ENCODE peak calls at places on chromosomes 11 and 22, in seven cellular contexts. One of them, this sample, is unnamed.

GRCh38 chr22:24471570-24471969 is 23.6 kb upstream of the UPB1 start:
- DNase-seq in fibroblast of lung: peak; percentile 76
- DNase-seq in IMR-90: peak; percentile 92
- DNase-seq in kidney: peak; percentile 86
- DNase-seq in GM23248: no peak
- DNase-seq in colonic mucosa: no peak
- DNase-seq in HCT116: no peak
- DNase-seq in this sample: peak; percentile 18

GRCh38 chr11:128789497-128790080 is 77.5 kb downstream of the KCNJ1 start:
- DNase-seq in HCT116: no peak
- DNase-seq in IMR-90: peak; percentile 8
- DNase-seq in kidney: no peak
- DNase-seq in colonic mucosa: no peak
- DNase-seq in GM23248: no peak
- DNase-seq in fibroblast of lung: no peak
- DNase-seq in this sample: no peak

GRCh38 chr11:12480401-12480800 is 103.0 kb downstream of the PARVA start:
- DNase-seq in IMR-90: no peak
- DNase-seq in GM23248: no peak
- DNase-seq in kidney: no peak
- DNase-seq in fibroblast of lung: no peak
- DNase-seq in HCT116: no peak
- DNase-seq in colonic mucosa: no peak
- DNase-seq in this sample: no peak

GRCh38 chr11:58525037-58525614 is 17.2 kb upstream of the OR5B21 start:
- DNase-seq in IMR-90: no peak
- DNase-seq in fibroblast of lung: peak; percentile 4
- DNase-seq in colonic mucosa: no peak
- DNase-seq in HCT116: no peak
- DNase-seq in kidney: no peak
- DNase-seq in GM23248: no peak
- DNase-seq in this sample: no peak

GRCh38 chr22:30921108-30921507 is 47.5 kb downstream of the MORC2 start:
- DNase-seq in GM23248: peak; percentile 35
- DNase-seq in HCT116: no peak
- DNase-seq in IMR-90: no peak
- DNase-seq in fibroblast of lung: no peak
- DNase-seq in kidney: no peak
- DNase-seq in colonic mucosa: no peak
- DNase-seq in this sample: peak; percentile 8

GRCh38 chr22:43313497-43314474 is 29.4 kb downstream of the SCUBE1 start:
- DNase-seq in colonic mucosa: no peak
- DNase-seq in GM23248: no peak
- DNase-seq in HCT116: no peak
- DNase-seq in fibroblast of lung: no peak
- DNase-seq in kidney: peak; percentile 91
- DNase-seq in IMR-90: no peak
- DNase-seq in this sample: no peak

GRCh38 chr11:70711095-70711910 is 313.0 kb downstream of the CTTN start:
- DNase-seq in fibroblast of lung: no peak
- DNase-seq in IMR-90: no peak
- DNase-seq in kidney: peak; percentile 66
- DNase-seq in HCT116: no peak
- DNase-seq in GM23248: no peak
- DNase-seq in colonic mucosa: no peak
- DNase-seq in this sample: no peak

GRCh38 chr11:99739464-99740089 is 718.8 kb downstream of the CNTN5 start:
- DNase-seq in colonic mucosa: no peak
- DNase-seq in kidney: no peak
- DNase-seq in HCT116: no peak
- DNase-seq in fibroblast of lung: peak; percentile 64
- DNase-seq in IMR-90: peak; percentile 40
- DNase-seq in GM23248: peak; percentile 31
- DNase-seq in this sample: peak; percentile 57

GRCh38 chr11:122306776-122307479 is 190.9 kb upstream of the BLID start:
- DNase-seq in HCT116: no peak
- DNase-seq in IMR-90: no peak
- DNase-seq in GM23248: no peak
- DNase-seq in fibroblast of lung: peak; percentile 29
- DNase-seq in kidney: no peak
- DNase-seq in colonic mucosa: no peak
- DNase-seq in this sample: peak; percentile 61

GRCh38 chr11:14073821-14074529 is 111.5 kb downstream of the SPON1 start:
- DNase-seq in colonic mucosa: no peak
- DNase-seq in HCT116: no peak
- DNase-seq in GM23248: peak; percentile 70
- DNase-seq in IMR-90: no peak
- DNase-seq in kidney: no peak
- DNase-seq in fibroblast of lung: peak; percentile 62
- DNase-seq in this sample: peak; percentile 13

GRCh38 chr11:34363363-34364084 is 5.7 kb upstream of the ABTB2 start:
- DNase-seq in kidney: no peak
- DNase-seq in fibroblast of lung: no peak
- DNase-seq in IMR-90: no peak
- DNase-seq in GM23248: no peak
- DNase-seq in HCT116: no peak
- DNase-seq in colonic mucosa: no peak
- DNase-seq in this sample: no peak

GRCh38 chr11:12120031-12121008 is 9.9 kb downstream of the MICAL2 start:
- DNase-seq in GM23248: no peak
- DNase-seq in HCT116: no peak
- DNase-seq in fibroblast of lung: no peak
- DNase-seq in IMR-90: peak; percentile 52
- DNase-seq in kidney: no peak
- DNase-seq in colonic mucosa: no peak
- DNase-seq in this sample: no peak

GRCh38 chr11:10298342-10298741 is 4.3 kb upstream of the SBF2 start:
- DNase-seq in colonic mucosa: no peak
- DNase-seq in kidney: no peak
- DNase-seq in HCT116: no peak
- DNase-seq in IMR-90: peak; percentile 98
- DNase-seq in GM23248: peak; percentile 79
- DNase-seq in fibroblast of lung: peak; percentile 88
- DNase-seq in this sample: peak; percentile 58

GRCh38 chr11:124174001-124174400 is 9.1 kb upstream of the OR10D3 start:
- DNase-seq in colonic mucosa: no peak
- DNase-seq in HCT116: peak; percentile 2
- DNase-seq in fibroblast of lung: peak; percentile 82
- DNase-seq in kidney: no peak
- DNase-seq in GM23248: peak; percentile 77
- DNase-seq in IMR-90: peak; percentile 64
- DNase-seq in this sample: peak; percentile 93

GRCh38 chr11:103623933-103624332 is 412.5 kb upstream of the DDI1 start:
- DNase-seq in GM23248: no peak
- DNase-seq in fibroblast of lung: no peak
- DNase-seq in colonic mucosa: no peak
- DNase-seq in kidney: no peak
- DNase-seq in IMR-90: no peak
- DNase-seq in HCT116: no peak
- DNase-seq in this sample: no peak

GRCh38 chr11:34819740-34820482 is 96.3 kb downstream of the APIP start:
- DNase-seq in colonic mucosa: no peak
- DNase-seq in IMR-90: no peak
- DNase-seq in HCT116: no peak
- DNase-seq in GM23248: no peak
- DNase-seq in fibroblast of lung: no peak
- DNase-seq in kidney: no peak
- DNase-seq in this sample: no peak

GRCh38 chr11:43987384-43988039 is 45.1 kb downstream of the C11orf96 start:
- DNase-seq in colonic mucosa: peak; percentile 68
- DNase-seq in fibroblast of lung: peak; percentile 62
- DNase-seq in IMR-90: peak; percentile 80
- DNase-seq in HCT116: no peak
- DNase-seq in kidney: peak; percentile 98
- DNase-seq in GM23248: peak; percentile 86
- DNase-seq in this sample: peak; percentile 18

GRCh38 chr11:131666617-131667016 is 296.2 kb downstream of the NTM start:
- DNase-seq in HCT116: no peak
- DNase-seq in colonic mucosa: no peak
- DNase-seq in IMR-90: peak; percentile 70
- DNase-seq in kidney: no peak
- DNase-seq in GM23248: peak; percentile 89
- DNase-seq in fibroblast of lung: peak; percentile 5
- DNase-seq in this sample: peak; percentile 13

GRCh38 chr11:2699185-2699530 is 636 bp downstream of the KCNQ1OT1 start:
- DNase-seq in kidney: peak; percentile 83
- DNase-seq in IMR-90: peak; percentile 9
- DNase-seq in GM23248: peak; percentile 61
- DNase-seq in fibroblast of lung: no peak
- DNase-seq in HCT116: no peak
- DNase-seq in colonic mucosa: peak; percentile 30
- DNase-seq in this sample: peak; percentile 43

GRCh38 chr11:69011624-69012091 is 1.4 kb downstream of the MRGPRF start:
- DNase-seq in colonic mucosa: no peak
- DNase-seq in HCT116: no peak
- DNase-seq in IMR-90: no peak
- DNase-seq in fibroblast of lung: no peak
- DNase-seq in kidney: peak; percentile 61
- DNase-seq in GM23248: no peak
- DNase-seq in this sample: no peak
- H3K4me3 ChIP-seq in colonic mucosa: peak overlapping the region; percentile 31
- H3K4me3 ChIP-seq in HCT116: no peak overlapping the region
- H3K4me3 ChIP-seq in IMR-90: peak overlapping the region; percentile 68
- H3K4me3 ChIP-seq in fibroblast of lung: peak overlapping the region; percentile 89
- H3K4me3 ChIP-seq in kidney: peak overlapping the region; percentile 46
- H3K4me3 ChIP-seq in GM23248: peak overlapping the region; percentile 76
- H3K4me3 ChIP-seq in this sample: peak overlapping the region; percentile 85

GRCh38 chr11:31821779-31822574 is 10.9 kb upstream of the PAX6 start:
- DNase-seq in GM23248: no peak
- DNase-seq in fibroblast of lung: no peak
- DNase-seq in HCT116: no peak
- DNase-seq in IMR-90: no peak
- DNase-seq in colonic mucosa: no peak
- DNase-seq in kidney: no peak
- DNase-seq in this sample: no peak

GRCh38 chr11:31820438-31820818 is 9.3 kb upstream of the PAX6 start:
- DNase-seq in fibroblast of lung: no peak
- DNase-seq in IMR-90: no peak
- DNase-seq in colonic mucosa: no peak
- DNase-seq in HCT116: no peak
- DNase-seq in GM23248: no peak
- DNase-seq in kidney: no peak
- DNase-seq in this sample: no peak

GRCh38 chr11:31822604-31823371 is 11.7 kb upstream of the PAX6 start:
- DNase-seq in GM23248: no peak
- DNase-seq in fibroblast of lung: no peak
- DNase-seq in kidney: no peak
- DNase-seq in IMR-90: no peak
- DNase-seq in HCT116: no peak
- DNase-seq in colonic mucosa: no peak
- DNase-seq in this sample: no peak

GRCh38 chr11:31819533-31820437 is 8.7 kb upstream of the PAX6 start:
- DNase-seq in kidney: peak; percentile 71
- DNase-seq in GM23248: no peak
- DNase-seq in colonic mucosa: no peak
- DNase-seq in IMR-90: no peak
- DNase-seq in HCT116: no peak
- DNase-seq in fibroblast of lung: no peak
- DNase-seq in this sample: no peak

DNA sequence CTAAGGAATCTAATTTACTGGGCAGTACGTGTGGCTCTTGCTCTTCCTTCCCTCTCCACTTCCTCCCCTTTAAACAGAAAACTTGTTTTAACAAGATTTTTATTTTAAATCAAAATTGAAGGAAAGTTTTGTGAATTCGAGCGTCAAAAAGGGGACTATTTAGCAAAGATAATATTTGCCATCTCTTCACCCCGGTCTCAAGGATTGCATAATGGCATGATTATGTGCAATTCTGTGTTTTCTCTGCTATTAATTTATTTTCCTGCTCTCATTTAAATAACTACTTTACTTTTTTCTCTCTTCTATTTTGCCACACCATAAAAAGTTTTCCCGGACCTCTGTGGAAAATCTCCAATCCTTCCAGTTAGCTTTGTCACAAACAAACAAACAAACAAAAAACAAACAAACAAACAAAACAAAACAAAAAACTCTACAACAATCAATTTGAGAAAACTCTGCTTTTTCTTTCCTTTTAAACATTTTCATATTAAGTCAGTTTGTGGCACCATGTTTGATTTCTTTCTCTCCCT is 10.2 kb upstream of the PAX6 start:
- DNase-seq in colonic mucosa: no peak
- DNase-seq in kidney: no peak
- DNase-seq in IMR-90: no peak
- DNase-seq in fibroblast of lung: no peak
- DNase-seq in GM23248: no peak
- DNase-seq in HCT116: no peak
- DNase-seq in this sample: no peak
- H3K9me3 ChIP-seq in colonic mucosa: no peaks in the 10 kb centered on the region
- H3K9me3 ChIP-seq in kidney: no peaks in the 10 kb centered on the region
- H3K9me3 ChIP-seq in IMR-90: peaks cover 31% of the 10 kb centered on the region
- H3K9me3 ChIP-seq in fibroblast of lung: no peaks in the 10 kb centered on the region
- H3K9me3 ChIP-seq in GM23248: no peaks in the 10 kb centered on the region
- H3K9me3 ChIP-seq in HCT116: no peaks in the 10 kb centered on the region
- H3K9me3 ChIP-seq in this sample: no peaks in the 10 kb centered on the region

GRCh38 chr11:68424981-68425865 is 35.3 kb upstream of the PPP6R3 start:
- DNase-seq in kidney: no peak
- DNase-seq in colonic mucosa: no peak
- DNase-seq in IMR-90: no peak
- DNase-seq in fibroblast of lung: no peak
- DNase-seq in HCT116: no peak
- DNase-seq in GM23248: no peak
- DNase-seq in this sample: no peak
- H3K9ac ChIP-seq in kidney: no peak overlapping the region
- H3K9ac ChIP-seq in colonic mucosa: no peak overlapping the region
- H3K9ac ChIP-seq in IMR-90: no peak overlapping the region
- H3K9ac ChIP-seq in fibroblast of lung: no peak overlapping the region
- H3K9ac ChIP-seq in HCT116: no peak overlapping the region
- H3K9ac ChIP-seq in GM23248: no peak overlapping the region
- H3K9ac ChIP-seq in this sample: no peak overlapping the region

GRCh38 chr22:47842119-47842518 is 1079.7 kb downstream of the TBC1D22A start:
- DNase-seq in colonic mucosa: no peak
- DNase-seq in HCT116: no peak
- DNase-seq in kidney: no peak
- DNase-seq in IMR-90: no peak
- DNase-seq in fibroblast of lung: no peak
- DNase-seq in GM23248: no peak
- DNase-seq in this sample: no peak
- H3K4me3 ChIP-seq in colonic mucosa: no peak overlapping the region
- H3K4me3 ChIP-seq in HCT116: no peak overlapping the region
- H3K4me3 ChIP-seq in kidney: no peak overlapping the region
- H3K4me3 ChIP-seq in IMR-90: no peak overlapping the region
- H3K4me3 ChIP-seq in fibroblast of lung: no peak overlapping the region
- H3K4me3 ChIP-seq in GM23248: no peak overlapping the region
- H3K4me3 ChIP-seq in this sample: no peak overlapping the region

DNA sequence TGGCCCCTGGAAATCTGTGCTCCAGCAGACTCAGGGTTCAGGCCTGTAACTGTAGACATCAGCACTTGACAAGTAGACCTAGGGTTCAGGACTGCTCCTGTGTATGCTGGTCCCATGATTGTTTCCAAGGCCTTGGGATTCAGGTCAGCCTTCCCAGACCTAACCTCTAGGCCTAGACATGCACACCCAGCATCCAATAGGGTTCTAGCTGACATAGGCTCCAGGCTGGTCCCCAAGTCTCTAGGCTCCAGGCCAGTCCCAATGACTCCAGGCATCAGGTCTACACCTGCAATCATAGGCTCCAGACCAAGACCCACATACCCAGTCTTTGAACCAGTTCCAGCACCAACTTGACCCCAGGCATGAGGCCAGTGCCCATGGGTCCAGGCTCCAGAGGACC is 166.2 kb upstream of the GRIA4 start:
- DNase-seq in colonic mucosa: no peak
- DNase-seq in kidney: no peak
- DNase-seq in GM23248: no peak
- DNase-seq in HCT116: no peak
- DNase-seq in IMR-90: no peak
- DNase-seq in fibroblast of lung: no peak
- DNase-seq in this sample: no peak
- H3K9me3 ChIP-seq in colonic mucosa: no peaks in the 10 kb centered on the region
- H3K9me3 ChIP-seq in kidney: no peaks in the 10 kb centered on the region
- H3K9me3 ChIP-seq in GM23248: no peaks in the 10 kb centered on the region
- H3K9me3 ChIP-seq in HCT116: no peaks in the 10 kb centered on the region
- H3K9me3 ChIP-seq in IMR-90: peaks cover 10% of the 10 kb centered on the region
- H3K9me3 ChIP-seq in fibroblast of lung: no peaks in the 10 kb centered on the region
- H3K9me3 ChIP-seq in this sample: peaks cover 19% of the 10 kb centered on the region